ENCODE peak calls at places on chromosomes 2 and 18, in five cellular contexts. K is sigmoid colon, N is IMR-90, P is coronary artery, M is GM12865. A is an unnamed sample.

GRCh38 chr2:219356834-219357233 is 24.3 kb upstream of the RESP18 start:
- DNase-seq in K (no peak), N (no peak), P (no peak), M (no peak), A (no peak)

GRCh38 chr2:74128206-74128605 is 19.5 kb downstream of the BOLA3 start:
- DNase-seq in K (no peak), N (peak; percentile 13), P (no peak), M (no peak), A (no peak)

GRCh38 chr2:218002792-218003191 is at the start of gene TNS1:
- DNase-seq in K (peak; percentile 88), N (peak; percentile 65), P (no peak), M (no peak), A (no peak)

GRCh38 chr2:239460780-239461179 is 60.0 kb upstream of the HDAC4 start:
- DNase-seq in K (peak; percentile 39), N (no peak), P (no peak), M (no peak), A (no peak)

GRCh38 chr18:37341473-37342086 is 224.0 kb downstream of the CELF4 start:
- DNase-seq in K (no peak), N (no peak), P (no peak), M (no peak), A (no peak)

GRCh38 chr2:171595896-171596295 is 73.6 kb downstream of the CYBRD1 start:
- DNase-seq in K (no peak), N (peak; percentile 95), P (no peak), M (no peak), A (no peak)

GRCh38 chr2:10957396-10957795 is 45.7 kb downstream of the KCNF1 start:
- DNase-seq in K (no peak), N (peak; percentile 68), P (no peak), M (no peak), A (no peak)

GRCh38 chr2:150567771-150568278 is 80.4 kb upstream of the RND3 start:
- DNase-seq in K (no peak), N (peak; percentile 72), P (no peak), M (no peak), A (no peak)

GRCh38 chr2:217110550-217110949 is 250.7 kb upstream of the TNP1 start:
- DNase-seq in K (no peak), N (no peak), P (no peak), M (no peak), A (no peak)

GRCh38 chr2:112582314-112582746 is 2.1 kb upstream of the CHCHD5 start:
- DNase-seq in K (no peak), N (peak; percentile 68), P (no peak), M (peak; percentile 68), A (no peak)

GRCh38 chr18:48161911-48162698 is 231.6 kb upstream of the SMAD2 start:
- DNase-seq in K (peak; percentile 72), N (no peak), P (no peak), M (no peak), A (no peak)

GRCh38 chr2:54438271-54438670 is 17.9 kb upstream of the SPTBN1 start:
- DNase-seq in K (peak; percentile 85), N (no peak), P (no peak), M (no peak), A (no peak)

GRCh38 chr18:49561127-49561376 is 805 bp upstream of the LIPG start:
- DNase-seq in K (no peak), N (no peak), P (no peak), M (no peak), A (no peak)

GRCh38 chr2:61419570-61419969 is 51.3 kb downstream of the USP34 start:
- DNase-seq in K (no peak), N (no peak), P (no peak), M (no peak), A (no peak)

GRCh38 chr2:181389524-181389923 is 67.7 kb upstream of the ITGA4 start:
- DNase-seq in K (no peak), N (no peak), P (no peak), M (no peak), A (no peak)

GRCh38 chr2:151959203-151959602 is 131.0 kb upstream of the ARL5A start:
- DNase-seq in K (no peak), N (no peak), P (no peak), M (no peak), A (no peak)

GRCh38 chr2:16012626-16013501 is 72.5 kb downstream of the MYCN start:
- DNase-seq in K (no peak), N (no peak), P (no peak), M (no peak), A (no peak)

DNA sequence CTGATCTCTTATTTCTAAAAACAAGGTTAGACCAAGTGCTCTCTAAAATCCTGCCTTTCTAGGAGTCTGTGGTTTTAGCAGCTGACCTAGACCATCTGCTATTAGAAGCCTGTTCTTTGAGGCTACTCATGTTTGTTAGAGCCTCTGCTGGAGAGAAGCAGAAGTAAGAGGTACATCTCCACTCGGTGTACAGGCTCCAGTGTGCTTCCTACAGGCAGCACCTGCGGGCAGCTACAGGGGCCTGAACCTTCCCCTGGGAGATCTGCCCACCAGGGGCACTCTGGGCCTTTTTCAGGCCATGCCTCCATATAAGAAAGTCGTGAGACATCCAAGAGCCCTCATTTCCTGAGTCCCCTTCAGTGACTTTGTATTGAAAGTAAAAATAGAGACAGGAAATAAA is 31.6 kb downstream of the ONECUT2 start:
- DNase-seq in K (no peak), N (no peak), P (no peak), M (peak; percentile 31), A (peak; percentile 69)
- TF ChIP-seq CTCF in K (no peak), N (no peak), P (no peak), M (no peak), A (no peak)

DNA sequence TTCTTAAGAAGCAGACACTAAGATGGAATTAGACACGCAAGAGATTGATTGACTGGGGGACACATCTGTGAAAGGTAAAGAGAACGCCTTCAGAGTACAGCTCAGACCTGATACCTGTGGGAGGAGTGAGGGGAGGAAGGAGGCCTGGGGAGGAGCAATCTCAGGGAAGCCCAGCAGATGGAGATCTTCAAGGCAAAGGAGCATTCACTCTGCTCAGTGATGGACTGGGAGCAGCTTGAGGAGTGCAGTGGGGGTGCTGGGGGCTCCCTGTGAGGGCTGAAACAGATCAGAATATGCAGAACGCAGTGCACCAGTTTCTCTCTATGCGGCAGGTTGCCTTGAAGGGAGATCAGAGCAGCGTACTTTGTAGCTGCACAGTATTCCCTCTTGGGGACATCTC is 103.7 kb upstream of the ATP8B1 start:
- DNase-seq in K (no peak), N (no peak), P (no peak), M (no peak), A (no peak)
- TF ChIP-seq CTCF in K (no peak), N (no peak), P (no peak), M (no peak), A (no peak)

DNA sequence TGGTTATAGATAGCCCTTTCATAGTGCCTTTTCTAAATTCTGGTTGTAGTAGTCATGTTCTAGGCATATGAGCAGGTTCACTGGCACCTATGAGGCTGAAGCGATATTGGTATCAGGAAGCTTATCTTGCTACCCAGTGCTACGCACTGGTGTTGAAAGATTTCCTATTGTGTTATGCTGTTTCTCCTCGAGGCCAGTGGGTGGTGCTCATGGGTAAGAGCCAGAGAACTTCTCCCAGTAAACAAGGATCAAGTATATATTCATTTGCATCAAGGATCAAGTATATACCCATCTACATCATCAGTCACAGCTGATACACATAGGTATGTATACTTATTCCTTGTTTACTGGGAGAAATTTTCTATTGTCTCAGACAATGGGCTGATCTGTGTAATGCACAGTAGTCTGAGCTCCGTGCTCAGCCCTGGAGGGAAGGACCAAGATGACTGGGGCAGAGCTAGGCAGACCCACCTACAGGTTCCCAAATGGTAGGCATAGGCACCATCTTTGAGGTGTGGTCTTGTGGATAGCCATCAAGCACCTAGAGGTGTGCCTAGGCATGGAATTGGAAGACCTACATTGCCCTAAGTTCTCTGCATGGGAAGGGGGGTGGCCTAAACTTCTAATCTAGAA is 101.2 kb upstream of the GALNT13 start:
- DNase-seq in K (no peak), N (no peak), P (no peak), M (no peak), A (no peak)
- TF ChIP-seq CTCF in K (no peak), N (no peak), P (no peak), M (peak; percentile 12), A (peak; percentile 11)

GRCh38 chr2:197383825-197384224 is 51.0 kb downstream of the SF3B1 start:
- DNase-seq in K (no peak), N (no peak), P (no peak), M (no peak), A (no peak)
- TF ChIP-seq CTCF in K (no peak), N (no peak), P (no peak), M (no peak), A (no peak)

GRCh38 chr2:78992451-78992806 is 33.1 kb upstream of the REG3G start:
- DNase-seq in K (no peak), N (no peak), P (no peak), M (no peak), A (peak; percentile 31)
- TF ChIP-seq CTCF in K (no peak), N (peak; percentile 18), P (no peak), M (peak; percentile 26), A (peak; percentile 46)

A was measured in D721Med.